ENCODE peak calls at places on chromosomes 2 and 18, in four cellular contexts. N is A549, E is HepG2, M is GM12878. W is an unnamed sample.
A peak's percentile ranks its signal among the peaks of the same experiment; 100 is the strongest.

GRCh38 chr2:146817613-146818012 is 1027.2 kb upstream of the ACVR2A start:
- DNase-seq in M (no peak), E (no peak), N (no peak), W (no peak)

GRCh38 chr2:171787333-171788072 is 100.2 kb downstream of the DYNC1I2 start:
- DNase-seq in E (peak; percentile 33), N (no peak), M (no peak), W (no peak)

GRCh38 chr2:38716185-38716584 is 35.0 kb downstream of the SRSF7 start:
- DNase-seq in M (no peak), E (peak; percentile 83), N (peak; percentile 90), W (no peak)

GRCh38 chr2:196176142-196176738 is 4.9 kb upstream of the STK17B start:
- DNase-seq in N (no peak), M (peak; percentile 94), E (no peak), W (no peak)

GRCh38 chr2:217775920-217776503 is 226.8 kb downstream of the TNS1 start:
- DNase-seq in E (no peak), N (no peak), M (no peak), W (no peak)

GRCh38 chr18:44507729-44508325 is 172.9 kb upstream of the SETBP1 start:
- DNase-seq in E (no peak), N (no peak), M (peak; percentile 32), W (no peak)

GRCh38 chr2:23434721-23435121 is 49.7 kb downstream of the KLHL29 start:
- DNase-seq in M (no peak), N (no peak), E (no peak), W (no peak)

GRCh38 chr2:208266641-208267335 is 733 bp downstream of the PIKFYVE start:
- DNase-seq in N (no peak), E (no peak), M (no peak), W (no peak)

GRCh38 chr2:110679337-110679707 is 1.5 kb upstream of the BUB1 start:
- DNase-seq in E (no peak), M (no peak), N (no peak), W (peak; percentile 80)

GRCh38 chr2:207163815-207164747 is 1.7 kb downstream of the KLF7 start:
- DNase-seq in M (no peak), N (peak; percentile 72), E (peak; percentile 37), W (no peak)

GRCh38 chr2:135607561-135607960 is 76.3 kb downstream of the R3HDM1 start:
- DNase-seq in N (no peak), E (peak; percentile 6), M (no peak), W (no peak)

GRCh38 chr2:236125541-236125940 is 42.6 kb downstream of the GBX2 start:
- DNase-seq in E (no peak), N (no peak), M (no peak), W (no peak)

GRCh38 chr2:236120829-236121228 is 47.4 kb downstream of the GBX2 start:
- DNase-seq in E (no peak), M (no peak), N (no peak), W (no peak)

GRCh38 chr2:236124182-236124581 is 44.0 kb downstream of the GBX2 start:
- DNase-seq in E (no peak), N (no peak), M (no peak), W (no peak)

GRCh38 chr2:236121546-236121945 is 46.6 kb downstream of the GBX2 start:
- DNase-seq in M (no peak), N (no peak), E (peak; percentile 29), W (no peak)

DNA sequence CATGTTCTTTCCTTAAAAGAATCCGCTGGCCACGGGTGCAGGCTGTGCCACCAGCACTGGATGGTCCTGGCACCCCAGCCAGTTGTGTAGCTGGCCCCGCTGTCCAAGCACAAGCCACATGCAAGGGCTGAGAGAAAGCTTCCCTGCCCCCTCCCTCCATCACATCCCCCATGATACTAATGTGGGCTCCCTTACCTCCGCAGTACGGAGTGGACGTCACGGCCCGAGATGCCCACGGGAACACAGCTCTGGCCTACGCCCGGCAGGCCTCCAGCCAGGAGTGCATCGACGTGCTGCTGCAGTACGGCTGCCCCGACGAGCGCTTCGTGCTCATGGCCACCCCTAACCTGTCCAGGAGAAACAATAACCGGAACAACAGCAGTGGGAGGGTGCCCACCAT is 44.5 kb downstream of the GBX2 start:
- DNase-seq in E (no peak), M (no peak), N (no peak), W (no peak)
- TF ChIP-seq CHD4 in E (no peak), M (no peak), N (no peak), W (no peak)

GRCh38 chr2:241035818-241036396 is 37.5 kb downstream of the SNED1 start:
- DNase-seq in M (no peak), N (no peak), E (no peak), W (peak; percentile 9)
- TF ChIP-seq CHD4 in M (no peak), N (no peak), E (no peak), W (no peak)

DNA sequence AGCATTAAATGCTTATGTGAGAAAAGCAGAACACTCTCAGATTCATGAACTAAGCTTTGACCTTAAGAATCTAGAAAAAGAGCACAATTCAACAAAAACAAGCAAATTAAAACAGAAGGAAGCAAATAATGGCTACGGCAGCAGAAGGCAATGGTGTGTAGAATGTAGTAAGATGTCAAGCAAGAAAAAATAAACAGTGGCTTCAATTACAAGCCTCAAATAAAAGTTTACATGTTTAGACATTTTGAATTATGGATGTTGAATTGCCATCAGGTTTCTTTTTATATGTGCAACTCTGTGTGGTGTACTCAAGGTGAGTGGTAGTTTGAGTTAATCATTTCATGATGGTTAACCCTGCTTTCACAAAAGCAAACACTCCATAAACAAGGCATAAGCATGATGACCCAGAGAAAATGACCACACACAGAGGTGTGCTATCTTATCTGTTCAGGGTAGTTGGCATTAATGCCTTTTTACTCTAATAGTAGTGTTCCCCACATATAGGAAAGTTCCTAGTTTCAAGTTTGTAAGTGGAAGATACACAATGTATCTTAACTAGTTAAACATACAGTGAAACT is 207.1 kb downstream of the FIGN start:
- DNase-seq in M (no peak), N (peak; percentile 67), E (no peak), W (no peak)
- TF ChIP-seq CHD4 in M (no peak), N (no peak), E (no peak), W (no peak)

GRCh38 chr18:57925706-57926105 is 118.3 kb upstream of the NEDD4L start:
- DNase-seq in M (no peak), E (peak; percentile 9), N (no peak), W (no peak)
- TF ChIP-seq CHD4 in M (no peak), E (no peak), N (no peak), W (no peak)

GRCh38 chr18:59057493-59057795 is 82.2 kb upstream of the SEC11C start:
- DNase-seq in E (no peak), N (no peak), M (no peak), W (no peak)

GRCh38 chr18:59055345-59056032 is 84.2 kb upstream of the SEC11C start:
- DNase-seq in E (no peak), M (no peak), N (peak; percentile 38), W (no peak)

GRCh38 chr18:59056706-59057492 is 82.8 kb upstream of the SEC11C start:
- DNase-seq in M (no peak), E (peak; percentile 36), N (peak; percentile 74), W (peak; percentile 39)

GRCh38 chr18:59052965-59053960 is 86.4 kb upstream of the SEC11C start:
- DNase-seq in E (no peak), M (no peak), N (no peak), W (no peak)

GRCh38 chr18:59054892-59055291 is 84.8 kb upstream of the SEC11C start:
- DNase-seq in N (no peak), E (no peak), M (no peak), W (no peak)
- TF ChIP-seq CHD4 in N (no peak), E (no peak), M (no peak), W (no peak)

DNA sequence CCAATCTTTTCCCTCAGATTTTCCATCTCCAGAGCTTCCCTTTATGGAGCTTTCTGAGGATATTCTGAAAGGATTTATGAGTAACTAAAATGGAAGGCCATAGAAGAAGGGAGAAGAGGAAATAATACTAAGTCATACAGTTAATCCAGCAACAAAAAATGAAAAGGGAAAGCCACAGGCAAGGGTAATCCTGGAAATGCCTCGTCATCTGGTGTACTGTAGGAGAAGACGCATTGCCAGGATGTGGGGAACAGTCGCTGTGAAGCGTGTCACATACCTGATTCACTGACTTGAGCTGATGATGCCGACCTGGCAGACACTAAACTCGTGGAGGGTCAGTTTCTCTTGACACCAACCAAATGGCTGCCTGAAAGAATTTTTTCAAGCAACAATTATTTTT is 34.7 kb upstream of the ALPP start:
- DNase-seq in M (no peak), N (no peak), E (no peak), W (no peak)
- TF ChIP-seq CHD4 in M (no peak), N (no peak), E (no peak), W (no peak)

GRCh38 chr18:69483574-69483973 is 82.9 kb downstream of the DOK6 start:
- DNase-seq in N (no peak), M (no peak), E (no peak), W (no peak)

GRCh38 chr18:69490072-69490471 is 89.4 kb downstream of the DOK6 start:
- DNase-seq in E (no peak), M (no peak), N (no peak), W (no peak)

GRCh38 chr18:69480460-69480859 is 79.8 kb downstream of the DOK6 start:
- DNase-seq in M (no peak), N (no peak), E (no peak), W (no peak)

GRCh38 chr18:69487488-69488394 is 87.1 kb downstream of the DOK6 start:
- DNase-seq in N (no peak), M (no peak), E (no peak), W (no peak)

DNA sequence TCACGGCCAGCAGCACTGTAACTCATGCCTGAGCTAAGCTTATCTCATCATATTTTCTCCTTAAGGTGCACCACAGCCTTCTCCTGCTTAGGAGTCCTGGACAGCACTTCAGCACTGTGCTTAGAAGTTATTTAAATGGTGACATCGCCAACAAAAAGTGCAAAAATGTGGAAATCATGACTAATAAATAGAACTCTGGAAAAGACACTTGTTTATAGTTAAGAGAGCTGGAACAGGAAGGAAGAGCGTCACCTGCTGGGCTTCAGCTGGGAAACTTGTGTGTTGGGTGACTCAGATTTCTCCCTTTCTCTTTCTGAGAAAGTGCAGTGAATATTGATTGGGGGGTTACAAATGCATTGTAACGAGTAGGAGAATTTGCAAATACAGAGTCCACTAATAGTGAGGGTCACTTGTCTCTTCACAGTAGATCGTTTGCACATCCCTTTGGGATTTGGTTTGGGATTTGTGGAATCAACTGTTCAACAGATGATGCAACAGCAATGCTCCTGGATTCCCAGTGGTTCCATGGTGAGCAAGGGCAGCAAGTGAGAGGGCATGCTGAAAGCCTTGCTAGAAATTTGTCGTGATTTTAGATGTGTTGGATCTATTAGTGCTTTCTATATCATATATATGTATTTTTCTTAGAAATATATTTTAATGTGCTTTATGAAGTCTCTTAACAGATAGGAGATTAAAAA is 84.2 kb downstream of the DOK6 start:
- DNase-seq in N (peak; percentile 5), M (no peak), E (peak; percentile 22), W (no peak)
- TF ChIP-seq CHD4 in N (no peak), M (no peak), E (no peak), W (no peak)

GRCh38 chr2:29013046-29013780 is 32.1 kb downstream of the TOGARAM2 start:
- DNase-seq in N (peak; percentile 40), M (no peak), E (no peak), W (no peak)
- TF ChIP-seq CHD4 in N (no peak), M (no peak), E (no peak), W (no peak)

DNA sequence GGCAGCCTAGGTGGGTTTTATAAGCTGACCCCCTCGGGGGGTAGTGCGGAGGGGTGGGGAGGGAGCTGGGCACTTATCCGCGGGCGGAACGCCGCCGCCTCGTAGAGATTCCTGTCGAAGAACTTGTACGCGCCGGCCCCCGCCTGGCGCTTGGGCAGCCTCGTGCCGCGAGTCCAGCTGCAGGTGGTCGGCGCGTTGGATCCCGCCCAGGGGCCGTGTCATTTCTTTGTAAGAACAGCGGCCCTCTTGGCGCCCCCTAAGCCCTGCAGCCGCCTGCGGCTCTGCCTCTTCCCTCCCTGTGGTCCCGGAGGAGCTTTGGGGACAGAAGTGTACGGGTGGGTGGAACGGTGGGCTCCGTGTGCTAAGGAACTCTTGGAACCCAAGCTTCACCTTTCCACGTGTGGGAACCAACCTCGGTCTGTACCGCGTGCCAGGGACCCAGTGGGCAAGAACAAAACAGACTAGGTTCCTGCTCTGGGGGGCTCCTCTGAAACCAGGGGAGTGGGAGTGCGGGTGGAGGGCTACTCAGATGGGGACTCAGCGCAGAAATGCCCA is 1.2 kb downstream of the GPC1 start:
- DNase-seq in N (no peak), E (no peak), M (no peak), W (no peak)
- TF ChIP-seq CHD4 in N (no peak), E (no peak), M (no peak), W (no peak)